ENCODE peak calls at places on chromosomes 16 and 17, in ten cellular contexts. G is activated CD4-positive, alpha-beta T cell treated with anti-CD3 and anti-CD28 coated beads, Interleukin-2, amount 50 U/mL, for 1 hour; X is type B pancreatic cell; A is activated T-helper 1 cell treated with Interleukin-2 at 50 U/mL for 16 hours; J is H54; I is HS-27A; M is anterior cingulate cortex; O is MV-4-11; W is GOT3; Q is stimulated activated CD8-positive, alpha-beta memory T cell treated with anti-CD3 and anti-CD28 coated beads, Interleukin-4, amount 100 ng/mL, for 24 hours. Z is an unnamed sample.

GRCh38 chr16:11725457-11725856 is 17.2 kb downstream of the TXNDC11 start:
- DNase-seq in Q (no peak), W (no peak), O (no peak), G (no peak), X (no peak), M (no peak), I (no peak), A (no peak), J (no peak), Z (no peak)

GRCh38 chr16:28543072-28543471 is 4.3 kb upstream of the NUPR1 start:
- DNase-seq in A (no peak), Q (no peak), G (no peak), J (no peak), X (no peak), W (no peak), M (no peak), O (peak; percentile 91), I (no peak), Z (no peak)

GRCh38 chr17:2814049-2814448 is 17.8 kb downstream of the RAP1GAP2 start:
- DNase-seq in I (no peak), W (no peak), O (peak; percentile 74), J (no peak), G (no peak), M (no peak), X (no peak), A (no peak), Q (no peak), Z (peak; percentile 78)

GRCh38 chr17:44069974-44070454 is 521 bp upstream of the G6PC3 start:
- DNase-seq in A (no peak), W (no peak), Q (no peak), G (no peak), I (no peak), X (no peak), M (no peak), O (peak; percentile 37), J (no peak), Z (no peak)

GRCh38 chr16:68503334-68503733 is 35.8 kb upstream of the ZFP90 start:
- DNase-seq in I (no peak), W (no peak), O (no peak), G (no peak), Q (no peak), M (no peak), A (no peak), J (peak; percentile 69), X (no peak), Z (no peak)

GRCh38 chr17:16875662-16876061 is 96.3 kb downstream of the TNFRSF13B start:
- DNase-seq in I (no peak), A (no peak), O (no peak), M (no peak), W (no peak), Q (no peak), G (no peak), J (no peak), X (no peak), Z (no peak)

GRCh38 chr17:2423271-2423670 is 22.4 kb upstream of the MNT start:
- DNase-seq in M (no peak), X (no peak), W (no peak), Q (no peak), G (no peak), J (no peak), I (no peak), O (no peak), A (no peak), Z (no peak)

GRCh38 chr17:67862614-67863217 is 37.4 kb downstream of the BPTF start:
- DNase-seq in G (no peak), I (no peak), Q (no peak), J (no peak), M (no peak), O (no peak), A (no peak), X (no peak), W (no peak), Z (no peak)

GRCh38 chr17:77528516-77529327 is 388.0 kb downstream of the SEC14L1 start:
- DNase-seq in M (peak; percentile 51), Q (peak; percentile 15), W (no peak), O (no peak), I (no peak), X (no peak), J (no peak), G (peak; percentile 6), A (no peak), Z (no peak)

GRCh38 chr17:62780273-62780672 is 27.8 kb downstream of the MARCHF10 start:
- DNase-seq in M (no peak), W (no peak), O (no peak), I (no peak), Q (no peak), X (peak; percentile 18), J (no peak), A (no peak), G (no peak), Z (no peak)

GRCh38 chr16:1296688-1297412 is 12.6 kb upstream of the UBE2I start:
- DNase-seq in A (no peak), G (no peak), O (no peak), Q (no peak), M (no peak), J (peak; percentile 63), W (no peak), I (no peak), X (no peak), Z (peak; percentile 76)

GRCh38 chr16:630815-631405 is at the start of gene WFIKKN1:
- DNase-seq in W (no peak), G (no peak), M (no peak), I (no peak), O (no peak), X (no peak), J (no peak), Q (no peak), A (no peak), Z (no peak)

GRCh38 chr17:29776026-29776425 is 153.3 kb upstream of the CORO6 start:
- DNase-seq in W (no peak), J (no peak), X (no peak), I (no peak), M (no peak), G (no peak), A (no peak), O (no peak), Q (no peak), Z (no peak)

GRCh38 chr16:73016488-73016830 is 31.5 kb downstream of the ZFHX3 start:
- DNase-seq in G (no peak), Q (no peak), A (no peak), O (peak; percentile 66), I (no peak), M (no peak), X (no peak), J (no peak), W (no peak), Z (no peak)

GRCh38 chr17:41478240-41478639 is 2.7 kb downstream of the KRT35 start:
- DNase-seq in W (no peak), O (no peak), I (no peak), G (no peak), Q (no peak), X (no peak), M (no peak), A (no peak), J (no peak), Z (no peak)

GRCh38 chr16:1245452-1246005 is 5.0 kb downstream of the TPSAB1 start:
- DNase-seq in J (no peak), A (no peak), I (no peak), M (no peak), G (no peak), O (no peak), W (no peak), Q (no peak), X (no peak), Z (no peak)

GRCh38 chr17:17189559-17189958 is 16.6 kb downstream of the PLD6 start:
- DNase-seq in A (no peak), J (no peak), Q (no peak), M (no peak), W (no peak), X (no peak), G (no peak), I (no peak), O (peak; percentile 76), Z (no peak)

GRCh38 chr17:43006639-43007551 is at the start of gene IFI35:
- DNase-seq in Q (peak; percentile 80), M (peak; percentile 49), I (no peak), G (peak; percentile 82), O (peak; percentile 89), A (peak; percentile 76), J (no peak), W (peak; percentile 58), X (no peak), Z (peak; percentile 93)

GRCh38 chr17:3980381-3980975 is 16.2 kb upstream of the ATP2A3 start:
- DNase-seq in M (no peak), X (no peak), G (no peak), W (no peak), Q (no peak), J (no peak), I (no peak), A (no peak), O (no peak), Z (no peak)

GRCh38 chr17:41651625-41652460 is 27.5 kb upstream of the KRT17 start:
- DNase-seq in G (no peak), Q (no peak), W (no peak), I (no peak), X (no peak), A (no peak), M (no peak), J (no peak), O (no peak), Z (no peak)

GRCh38 chr17:50627782-50628601 is 6.7 kb upstream of the ABCC3 start:
- DNase-seq in W (no peak), A (no peak), O (peak; percentile 3), I (no peak), Q (no peak), J (no peak), G (no peak), M (no peak), X (no peak), Z (peak; percentile 48)

GRCh38 chr17:15260376-15261062 is 4.6 kb downstream of the PMP22 start:
- DNase-seq in Q (peak; percentile 39), J (peak; percentile 59), M (peak; percentile 89), I (peak; percentile 88), O (peak; percentile 44), X (peak; percentile 91), G (peak; percentile 15), A (peak; percentile 6), W (peak; percentile 64), Z (no peak)

GRCh38 chr16:2964416-2965223 is 545 bp downstream of the KREMEN2 start:
- DNase-seq in Q (no peak), X (peak; percentile 89), W (no peak), I (no peak), O (peak; percentile 34), M (no peak), J (peak; percentile 97), G (peak; percentile 53), A (peak; percentile 30), Z (no peak)

GRCh38 chr16:70695351-70696070 is 9.7 kb upstream of the MTSS2 start:
- DNase-seq in W (no peak), I (no peak), Q (no peak), M (no peak), J (no peak), A (no peak), G (no peak), O (peak; percentile 16), X (no peak), Z (no peak)

GRCh38 chr17:2905269-2905668 is 109.0 kb downstream of the RAP1GAP2 start:
- DNase-seq in X (no peak), W (no peak), Q (no peak), I (no peak), G (no peak), J (no peak), A (no peak), O (no peak), M (no peak), Z (no peak)

GRCh38 chr17:64497565-64498035 is 746 bp upstream of the POLG2 start:
- DNase-seq in M (no peak), W (no peak), J (no peak), I (no peak), X (no peak), G (no peak), Q (no peak), A (no peak), O (peak; percentile 56), Z (no peak)

GRCh38 chr17:33522623-33523022 is 229.5 kb upstream of the ASIC2 start:
- DNase-seq in O (no peak), A (no peak), G (no peak), X (no peak), Q (no peak), W (no peak), I (no peak), J (no peak), M (no peak), Z (no peak)

GRCh38 chr16:84526794-84527485 is 22.5 kb upstream of the MEAK7 start:
- DNase-seq in Q (no peak), I (no peak), M (no peak), W (no peak), G (no peak), O (no peak), J (no peak), A (no peak), X (no peak), Z (no peak)

Z was measured in MM.1S.